ENCODE peak calls at places on chromosomes 3 and 15, in eight cellular contexts. One of them, this sample, is unnamed.

GRCh38 chr15:31977812-31978662 is 52.3 kb upstream of the CHRNA7 start:
- DNase-seq in activated naive CD8-positive, alpha-beta T cell treated with anti-CD3 and anti-CD28 coated beads, Interleukin-2, amount 50 U/mL, for 24 hours: peak
- DNase-seq in activated gamma-delta T cell treated with Interleukin-2 at 50 U/mL for 16 hours: peak
- DNase-seq in AG10803: peak
- DNase-seq in RKO: peak
- DNase-seq in HEK293T: peak
- DNase-seq in NCI-H82: peak
- DNase-seq in substantia nigra: peak
- DNase-seq in this sample: peak

GRCh38 chr3:56917740-56918568 is 116.2 kb upstream of the ARHGEF3 start:
- DNase-seq in substantia nigra: no peak
- DNase-seq in AG10803: no peak
- DNase-seq in activated gamma-delta T cell treated with Interleukin-2 at 50 U/mL for 16 hours: no peak
- DNase-seq in HEK293T: no peak
- DNase-seq in NCI-H82: no peak
- DNase-seq in RKO: no peak
- DNase-seq in activated naive CD8-positive, alpha-beta T cell treated with anti-CD3 and anti-CD28 coated beads, Interleukin-2, amount 50 U/mL, for 24 hours: peak
- DNase-seq in this sample: no peak

GRCh38 chr3:128378631-128379347 is 87.9 kb downstream of the DNAJB8 start:
- DNase-seq in activated naive CD8-positive, alpha-beta T cell treated with anti-CD3 and anti-CD28 coated beads, Interleukin-2, amount 50 U/mL, for 24 hours: no peak
- DNase-seq in activated gamma-delta T cell treated with Interleukin-2 at 50 U/mL for 16 hours: no peak
- DNase-seq in NCI-H82: no peak
- DNase-seq in RKO: no peak
- DNase-seq in substantia nigra: no peak
- DNase-seq in AG10803: peak
- DNase-seq in HEK293T: no peak
- DNase-seq in this sample: no peak

GRCh38 chr15:69853572-69853971 is 244.1 kb downstream of the TLE3 start:
- DNase-seq in AG10803: peak
- DNase-seq in substantia nigra: no peak
- DNase-seq in activated gamma-delta T cell treated with Interleukin-2 at 50 U/mL for 16 hours: no peak
- DNase-seq in HEK293T: no peak
- DNase-seq in activated naive CD8-positive, alpha-beta T cell treated with anti-CD3 and anti-CD28 coated beads, Interleukin-2, amount 50 U/mL, for 24 hours: no peak
- DNase-seq in NCI-H82: no peak
- DNase-seq in RKO: peak
- DNase-seq in this sample: no peak

GRCh38 chr3:9226326-9226725 is 23.1 kb downstream of the SRGAP3 start:
- DNase-seq in RKO: no peak
- DNase-seq in activated gamma-delta T cell treated with Interleukin-2 at 50 U/mL for 16 hours: no peak
- DNase-seq in AG10803: peak
- DNase-seq in NCI-H82: peak
- DNase-seq in substantia nigra: no peak
- DNase-seq in HEK293T: no peak
- DNase-seq in activated naive CD8-positive, alpha-beta T cell treated with anti-CD3 and anti-CD28 coated beads, Interleukin-2, amount 50 U/mL, for 24 hours: no peak
- DNase-seq in this sample: no peak

GRCh38 chr3:134419214-134419965 is 45.1 kb upstream of the AMOTL2 start:
- DNase-seq in RKO: no peak
- DNase-seq in activated naive CD8-positive, alpha-beta T cell treated with anti-CD3 and anti-CD28 coated beads, Interleukin-2, amount 50 U/mL, for 24 hours: no peak
- DNase-seq in activated gamma-delta T cell treated with Interleukin-2 at 50 U/mL for 16 hours: no peak
- DNase-seq in substantia nigra: no peak
- DNase-seq in AG10803: no peak
- DNase-seq in NCI-H82: no peak
- DNase-seq in HEK293T: no peak
- DNase-seq in this sample: no peak

GRCh38 chr3:72018339-72018984 is 233.5 kb upstream of the PROK2 start:
- DNase-seq in NCI-H82: peak
- DNase-seq in substantia nigra: no peak
- DNase-seq in activated naive CD8-positive, alpha-beta T cell treated with anti-CD3 and anti-CD28 coated beads, Interleukin-2, amount 50 U/mL, for 24 hours: peak
- DNase-seq in HEK293T: no peak
- DNase-seq in AG10803: peak
- DNase-seq in RKO: peak
- DNase-seq in activated gamma-delta T cell treated with Interleukin-2 at 50 U/mL for 16 hours: no peak
- DNase-seq in this sample: no peak

GRCh38 chr15:75238150-75238549 is 20.0 kb upstream of the GOLGA6C start:
- DNase-seq in RKO: no peak
- DNase-seq in substantia nigra: no peak
- DNase-seq in NCI-H82: no peak
- DNase-seq in AG10803: no peak
- DNase-seq in activated naive CD8-positive, alpha-beta T cell treated with anti-CD3 and anti-CD28 coated beads, Interleukin-2, amount 50 U/mL, for 24 hours: no peak
- DNase-seq in activated gamma-delta T cell treated with Interleukin-2 at 50 U/mL for 16 hours: no peak
- DNase-seq in HEK293T: no peak
- DNase-seq in this sample: no peak

GRCh38 chr15:59203026-59203425 is 3.6 kb upstream of the LDHAL6B start:
- DNase-seq in AG10803: no peak
- DNase-seq in substantia nigra: no peak
- DNase-seq in RKO: no peak
- DNase-seq in activated naive CD8-positive, alpha-beta T cell treated with anti-CD3 and anti-CD28 coated beads, Interleukin-2, amount 50 U/mL, for 24 hours: no peak
- DNase-seq in NCI-H82: no peak
- DNase-seq in activated gamma-delta T cell treated with Interleukin-2 at 50 U/mL for 16 hours: no peak
- DNase-seq in HEK293T: no peak
- DNase-seq in this sample: no peak

GRCh38 chr3:4493931-4494806 is 1.0 kb downstream of the ITPR1 start:
- DNase-seq in AG10803: peak
- DNase-seq in substantia nigra: no peak
- DNase-seq in NCI-H82: peak
- DNase-seq in activated naive CD8-positive, alpha-beta T cell treated with anti-CD3 and anti-CD28 coated beads, Interleukin-2, amount 50 U/mL, for 24 hours: peak
- DNase-seq in RKO: peak
- DNase-seq in activated gamma-delta T cell treated with Interleukin-2 at 50 U/mL for 16 hours: no peak
- DNase-seq in HEK293T: peak
- DNase-seq in this sample: no peak

GRCh38 chr15:88719654-88720053 is 80.8 kb downstream of the ISG20 start:
- DNase-seq in NCI-H82: no peak
- DNase-seq in HEK293T: no peak
- DNase-seq in activated gamma-delta T cell treated with Interleukin-2 at 50 U/mL for 16 hours: no peak
- DNase-seq in substantia nigra: no peak
- DNase-seq in RKO: no peak
- DNase-seq in activated naive CD8-positive, alpha-beta T cell treated with anti-CD3 and anti-CD28 coated beads, Interleukin-2, amount 50 U/mL, for 24 hours: no peak
- DNase-seq in AG10803: no peak
- DNase-seq in this sample: no peak

GRCh38 chr15:77836116-77836798 is 203.5 kb upstream of the LINGO1 start:
- DNase-seq in RKO: no peak
- DNase-seq in AG10803: no peak
- DNase-seq in NCI-H82: peak
- DNase-seq in activated naive CD8-positive, alpha-beta T cell treated with anti-CD3 and anti-CD28 coated beads, Interleukin-2, amount 50 U/mL, for 24 hours: no peak
- DNase-seq in HEK293T: peak
- DNase-seq in substantia nigra: no peak
- DNase-seq in activated gamma-delta T cell treated with Interleukin-2 at 50 U/mL for 16 hours: no peak
- DNase-seq in this sample: peak

GRCh38 chr3:60142009-60142408 is 1092.2 kb upstream of the CFAP20DC start:
- DNase-seq in activated naive CD8-positive, alpha-beta T cell treated with anti-CD3 and anti-CD28 coated beads, Interleukin-2, amount 50 U/mL, for 24 hours: no peak
- DNase-seq in activated gamma-delta T cell treated with Interleukin-2 at 50 U/mL for 16 hours: no peak
- DNase-seq in AG10803: no peak
- DNase-seq in HEK293T: no peak
- DNase-seq in RKO: no peak
- DNase-seq in NCI-H82: no peak
- DNase-seq in substantia nigra: no peak
- DNase-seq in this sample: no peak

GRCh38 chr3:194367992-194368841 is 1.3 kb downstream of the LRRC15 start:
- DNase-seq in activated naive CD8-positive, alpha-beta T cell treated with anti-CD3 and anti-CD28 coated beads, Interleukin-2, amount 50 U/mL, for 24 hours: no peak
- DNase-seq in NCI-H82: no peak
- DNase-seq in AG10803: peak
- DNase-seq in RKO: no peak
- DNase-seq in activated gamma-delta T cell treated with Interleukin-2 at 50 U/mL for 16 hours: no peak
- DNase-seq in substantia nigra: no peak
- DNase-seq in HEK293T: no peak
- DNase-seq in this sample: no peak

GRCh38 chr3:45659661-45660566 is 29.3 kb upstream of the SACM1L start:
- DNase-seq in activated gamma-delta T cell treated with Interleukin-2 at 50 U/mL for 16 hours: peak
- DNase-seq in NCI-H82: peak
- DNase-seq in HEK293T: peak
- DNase-seq in substantia nigra: peak
- DNase-seq in RKO: peak
- DNase-seq in activated naive CD8-positive, alpha-beta T cell treated with anti-CD3 and anti-CD28 coated beads, Interleukin-2, amount 50 U/mL, for 24 hours: peak
- DNase-seq in AG10803: peak
- DNase-seq in this sample: peak

GRCh38 chr3:115347737-115348136 is 200.6 kb upstream of the ZBTB20 start:
- DNase-seq in activated gamma-delta T cell treated with Interleukin-2 at 50 U/mL for 16 hours: no peak
- DNase-seq in NCI-H82: no peak
- DNase-seq in activated naive CD8-positive, alpha-beta T cell treated with anti-CD3 and anti-CD28 coated beads, Interleukin-2, amount 50 U/mL, for 24 hours: no peak
- DNase-seq in substantia nigra: no peak
- DNase-seq in AG10803: no peak
- DNase-seq in HEK293T: no peak
- DNase-seq in RKO: no peak
- DNase-seq in this sample: no peak

GRCh38 chr3:79820089-79820488 is 52.3 kb upstream of the ROBO1 start:
- DNase-seq in AG10803: no peak
- DNase-seq in activated naive CD8-positive, alpha-beta T cell treated with anti-CD3 and anti-CD28 coated beads, Interleukin-2, amount 50 U/mL, for 24 hours: no peak
- DNase-seq in HEK293T: no peak
- DNase-seq in substantia nigra: no peak
- DNase-seq in activated gamma-delta T cell treated with Interleukin-2 at 50 U/mL for 16 hours: no peak
- DNase-seq in RKO: no peak
- DNase-seq in NCI-H82: no peak
- DNase-seq in this sample: no peak

GRCh38 chr15:58528197-58528870 is 96.5 kb downstream of the LIPC start:
- DNase-seq in NCI-H82: peak
- DNase-seq in substantia nigra: no peak
- DNase-seq in activated gamma-delta T cell treated with Interleukin-2 at 50 U/mL for 16 hours: no peak
- DNase-seq in AG10803: peak
- DNase-seq in activated naive CD8-positive, alpha-beta T cell treated with anti-CD3 and anti-CD28 coated beads, Interleukin-2, amount 50 U/mL, for 24 hours: no peak
- DNase-seq in RKO: no peak
- DNase-seq in HEK293T: no peak
- DNase-seq in this sample: no peak